ENCODE peak calls at places on chromosomes 2 and 18, in eight cellular contexts. Y, T, F, K, G, M, O and D are unnamed samples.
A peak's percentile ranks its signal among the peaks of the same experiment; 100 is the strongest.

GRCh38 chr2:134360750-134361487 is 107.0 kb downstream of the MGAT5 start:
- DNase-seq in Y (no peak), T (no peak), F (no peak), K (no peak), G (no peak), M (no peak), O (no peak), D (no peak)

GRCh38 chr2:127415593-127416485 is 2.4 kb upstream of the PROC start:
- DNase-seq in Y (peak; percentile 77), T (peak; percentile 84), F (no peak), K (peak; percentile 82), G (peak; percentile 74), M (peak; percentile 81), O (peak; percentile 56), D (no peak)

GRCh38 chr2:46252891-46253659 is 44.1 kb upstream of the EPAS1 start:
- DNase-seq in Y (no peak), T (no peak), F (peak; percentile 19), K (no peak), G (no peak), M (no peak), O (no peak), D (no peak)

GRCh38 chr18:32470136-32470712 is 458 bp downstream of the GAREM1 start:
- DNase-seq in Y (peak; percentile 5), T (peak; percentile 49), F (no peak), K (no peak), G (no peak), M (no peak), O (no peak), D (no peak)

GRCh38 chr2:56009758-56010534 is 86.4 kb upstream of the EFEMP1 start:
- DNase-seq in Y (no peak), T (peak; percentile 22), F (peak; percentile 35), K (no peak), G (no peak), M (no peak), O (no peak), D (no peak)

GRCh38 chr2:119485336-119486110 is 38.8 kb downstream of the SCTR start:
- DNase-seq in Y (no peak), T (no peak), F (no peak), K (no peak), G (no peak), M (no peak), O (no peak), D (no peak)

GRCh38 chr2:156456616-156457015 is 20.4 kb downstream of the GPD2 start:
- DNase-seq in Y (no peak), T (peak; percentile 37), F (no peak), K (no peak), G (no peak), M (no peak), O (no peak), D (no peak)

GRCh38 chr18:11767935-11768334 is 78.9 kb downstream of the GNAL start:
- DNase-seq in Y (no peak), T (no peak), F (no peak), K (no peak), G (no peak), M (no peak), O (no peak), D (no peak)

GRCh38 chr2:151423760-151424159 is 14.1 kb downstream of the RIF1 start:
- DNase-seq in Y (no peak), T (no peak), F (no peak), K (no peak), G (no peak), M (peak; percentile 5), O (no peak), D (no peak)

GRCh38 chr2:36330456-36331395 is 24.9 kb upstream of the CRIM1 start:
- DNase-seq in Y (no peak), T (no peak), F (peak; percentile 10), K (no peak), G (no peak), M (no peak), O (no peak), D (no peak)

GRCh38 chr2:7943446-7943845 is 738.4 kb upstream of the ID2 start:
- DNase-seq in Y (no peak), T (no peak), F (no peak), K (no peak), G (no peak), M (no peak), O (no peak), D (no peak)

GRCh38 chr2:55763721-55764120 is 70.1 kb upstream of the PNPT1 start:
- DNase-seq in Y (no peak), T (no peak), F (no peak), K (no peak), G (no peak), M (no peak), O (no peak), D (no peak)

GRCh38 chr2:28108143-28108542 is 217.6 kb downstream of the BABAM2 start:
- DNase-seq in Y (no peak), T (no peak), F (peak; percentile 48), K (no peak), G (no peak), M (no peak), O (no peak), D (no peak)

GRCh38 chr2:222862068-222862914 is 1.5 kb downstream of the ACSL3 start:
- DNase-seq in Y (no peak), T (peak; percentile 25), F (peak; percentile 39), K (no peak), G (no peak), M (no peak), O (no peak), D (no peak)

GRCh38 chr18:48832961-48833700 is 117.6 kb downstream of the SMAD7 start:
- DNase-seq in Y (no peak), T (no peak), F (peak; percentile 67), K (no peak), G (no peak), M (no peak), O (no peak), D (no peak)

GRCh38 chr2:55883339-55883738 is 40.2 kb downstream of the EFEMP1 start:
- DNase-seq in Y (no peak), T (no peak), F (peak; percentile 9), K (no peak), G (no peak), M (no peak), O (no peak), D (no peak)

GRCh38 chr2:110768591-110768990 is 36.2 kb downstream of the ACOXL start:
- DNase-seq in Y (no peak), T (no peak), F (no peak), K (no peak), G (no peak), M (no peak), O (no peak), D (no peak)

GRCh38 chr2:54664238-54664786 is 59.1 kb upstream of the EML6 start:
- DNase-seq in Y (no peak), T (no peak), F (no peak), K (no peak), G (no peak), M (no peak), O (no peak), D (no peak)

GRCh38 chr2:15561574-15562344 is 625 bp upstream of the NBAS start:
- DNase-seq in Y (peak; percentile 7), T (peak; percentile 38), F (peak; percentile 59), K (peak; percentile 19), G (no peak), M (no peak), O (no peak), D (no peak)

GRCh38 chr18:54181856-54182612 is 42.4 kb downstream of the MBD2 start:
- DNase-seq in Y (no peak), T (peak; percentile 25), F (no peak), K (no peak), G (no peak), M (no peak), O (no peak), D (no peak)

GRCh38 chr2:168697668-168698121 is 104.7 kb upstream of the NOSTRIN start:
- DNase-seq in Y (no peak), T (no peak), F (no peak), K (no peak), G (no peak), M (no peak), O (no peak), D (no peak)

GRCh38 chr2:227539465-227539956 is 59.2 kb upstream of the SCYGR2 start:
- DNase-seq in Y (no peak), T (no peak), F (no peak), K (no peak), G (no peak), M (no peak), O (no peak), D (no peak)

GRCh38 chr2:6579281-6579680 is 286.4 kb downstream of the CMPK2 start:
- DNase-seq in Y (no peak), T (no peak), F (no peak), K (no peak), G (no peak), M (no peak), O (no peak), D (no peak)

GRCh38 chr2:64825831-64826496 is 163.2 kb upstream of the SLC1A4 start:
- DNase-seq in Y (no peak), T (no peak), F (no peak), K (no peak), G (no peak), M (no peak), O (no peak), D (no peak)

GRCh38 chr2:62208082-62208757 is 12.3 kb downstream of the B3GNT2 start:
- DNase-seq in Y (no peak), T (no peak), F (no peak), K (no peak), G (no peak), M (no peak), O (no peak), D (no peak)

GRCh38 chr2:148027822-148028221 is 6.9 kb downstream of the MBD5 start:
- DNase-seq in Y (no peak), T (no peak), F (no peak), K (no peak), G (no peak), M (no peak), O (no peak), D (no peak)

GRCh38 chr2:212099658-212100057 is 438.9 kb downstream of the ERBB4 start:
- DNase-seq in Y (no peak), T (no peak), F (no peak), K (no peak), G (no peak), M (no peak), O (no peak), D (no peak)

GRCh38 chr2:118094503-118094902 is 6.2 kb downstream of the INSIG2 start:
- DNase-seq in Y (no peak), T (no peak), F (no peak), K (no peak), G (no peak), M (no peak), O (no peak), D (no peak)

GRCh38 chr18:72768681-72769229 is 99.0 kb downstream of the NETO1 start:
- DNase-seq in Y (no peak), T (no peak), F (no peak), K (no peak), G (no peak), M (no peak), O (no peak), D (no peak)

GRCh38 chr18:21979171-21979560 is 190.2 kb upstream of the GATA6 start:
- DNase-seq in Y (no peak), T (no peak), F (no peak), K (no peak), G (no peak), M (no peak), O (no peak), D (no peak)

GRCh38 chr2:101272045-101272784 is 19.5 kb downstream of the CNOT11 start:
- DNase-seq in Y (no peak), T (peak; percentile 71), F (no peak), K (no peak), G (no peak), M (no peak), O (no peak), D (no peak)

GRCh38 chr2:119062179-119062578 is 96.4 kb downstream of the C1QL2 start:
- DNase-seq in Y (no peak), T (no peak), F (no peak), K (no peak), G (no peak), M (no peak), O (no peak), D (no peak)

GRCh38 chr2:121587131-121587530 is 56.5 kb downstream of the RNU4ATAC start:
- DNase-seq in Y (no peak), T (no peak), F (no peak), K (no peak), G (no peak), M (no peak), O (no peak), D (no peak)

GRCh38 chr2:98805412-98806265 is 74.7 kb upstream of the MGAT4A start:
- DNase-seq in Y (no peak), T (no peak), F (peak; percentile 26), K (no peak), G (no peak), M (no peak), O (no peak), D (no peak)